ENCODE peak calls at places on chromosomes 12 and 14, in eight cellular contexts. One of them, this sample, is unnamed.

GRCh38 chr14:74141703-74142102 is 56.9 kb downstream of the LIN52 start:
- DNase-seq in BJ: no peak
- DNase-seq in GM10248: no peak
- DNase-seq in stimulated activated CD4-positive, alpha-beta T cell treated with anti-CD3 and anti-CD28 coated beads, Interleukin-12 subunit alpha, Interleukin-12 subunit beta, amount 100 ng/mL, for 4 hours: no peak
- DNase-seq in activated CD4-positive, alpha-beta memory T cell treated with anti-CD3 and anti-CD28 coated beads, Interleukin-2, amount 10 ng/mL, durations not matched to agents 7 days and 5 days: no peak
- DNase-seq in gastrocnemius medialis: peak
- DNase-seq in fibroblast of lung: peak
- DNase-seq in endodermal cell: no peak
- DNase-seq in this sample: no peak

GRCh38 chr14:98984719-98985041 is 287.3 kb downstream of the BCL11B start:
- DNase-seq in gastrocnemius medialis: no peak
- DNase-seq in GM10248: no peak
- DNase-seq in endodermal cell: peak
- DNase-seq in fibroblast of lung: no peak
- DNase-seq in BJ: no peak
- DNase-seq in activated CD4-positive, alpha-beta memory T cell treated with anti-CD3 and anti-CD28 coated beads, Interleukin-2, amount 10 ng/mL, durations not matched to agents 7 days and 5 days: peak
- DNase-seq in stimulated activated CD4-positive, alpha-beta T cell treated with anti-CD3 and anti-CD28 coated beads, Interleukin-12 subunit alpha, Interleukin-12 subunit beta, amount 100 ng/mL, for 4 hours: peak
- DNase-seq in this sample: no peak

GRCh38 chr14:22391908-22392307 is 197.1 kb downstream of the DAD1 start:
- DNase-seq in GM10248: peak
- DNase-seq in stimulated activated CD4-positive, alpha-beta T cell treated with anti-CD3 and anti-CD28 coated beads, Interleukin-12 subunit alpha, Interleukin-12 subunit beta, amount 100 ng/mL, for 4 hours: no peak
- DNase-seq in fibroblast of lung: peak
- DNase-seq in BJ: no peak
- DNase-seq in activated CD4-positive, alpha-beta memory T cell treated with anti-CD3 and anti-CD28 coated beads, Interleukin-2, amount 10 ng/mL, durations not matched to agents 7 days and 5 days: no peak
- DNase-seq in endodermal cell: peak
- DNase-seq in gastrocnemius medialis: no peak
- DNase-seq in this sample: peak

GRCh38 chr12:120687570-120688289 is 781 bp downstream of the MLEC start:
- DNase-seq in BJ: no peak
- DNase-seq in activated CD4-positive, alpha-beta memory T cell treated with anti-CD3 and anti-CD28 coated beads, Interleukin-2, amount 10 ng/mL, durations not matched to agents 7 days and 5 days: peak
- DNase-seq in stimulated activated CD4-positive, alpha-beta T cell treated with anti-CD3 and anti-CD28 coated beads, Interleukin-12 subunit alpha, Interleukin-12 subunit beta, amount 100 ng/mL, for 4 hours: peak
- DNase-seq in endodermal cell: peak
- DNase-seq in fibroblast of lung: peak
- DNase-seq in GM10248: no peak
- DNase-seq in gastrocnemius medialis: no peak
- DNase-seq in this sample: peak

GRCh38 chr12:123094349-123095073 is 56.4 kb downstream of the PITPNM2 start:
- DNase-seq in endodermal cell: no peak
- DNase-seq in activated CD4-positive, alpha-beta memory T cell treated with anti-CD3 and anti-CD28 coated beads, Interleukin-2, amount 10 ng/mL, durations not matched to agents 7 days and 5 days: no peak
- DNase-seq in stimulated activated CD4-positive, alpha-beta T cell treated with anti-CD3 and anti-CD28 coated beads, Interleukin-12 subunit alpha, Interleukin-12 subunit beta, amount 100 ng/mL, for 4 hours: no peak
- DNase-seq in GM10248: no peak
- DNase-seq in BJ: peak
- DNase-seq in fibroblast of lung: peak
- DNase-seq in gastrocnemius medialis: peak
- DNase-seq in this sample: no peak

GRCh38 chr12:51695241-51696010 is 104.4 kb downstream of the SCN8A start:
- DNase-seq in GM10248: no peak
- DNase-seq in stimulated activated CD4-positive, alpha-beta T cell treated with anti-CD3 and anti-CD28 coated beads, Interleukin-12 subunit alpha, Interleukin-12 subunit beta, amount 100 ng/mL, for 4 hours: no peak
- DNase-seq in activated CD4-positive, alpha-beta memory T cell treated with anti-CD3 and anti-CD28 coated beads, Interleukin-2, amount 10 ng/mL, durations not matched to agents 7 days and 5 days: no peak
- DNase-seq in gastrocnemius medialis: no peak
- DNase-seq in BJ: peak
- DNase-seq in fibroblast of lung: peak
- DNase-seq in endodermal cell: no peak
- DNase-seq in this sample: no peak

GRCh38 chr14:68726093-68726695 is 66.7 kb downstream of the ZFP36L1 start:
- DNase-seq in endodermal cell: no peak
- DNase-seq in BJ: no peak
- DNase-seq in fibroblast of lung: no peak
- DNase-seq in gastrocnemius medialis: no peak
- DNase-seq in GM10248: no peak
- DNase-seq in stimulated activated CD4-positive, alpha-beta T cell treated with anti-CD3 and anti-CD28 coated beads, Interleukin-12 subunit alpha, Interleukin-12 subunit beta, amount 100 ng/mL, for 4 hours: no peak
- DNase-seq in activated CD4-positive, alpha-beta memory T cell treated with anti-CD3 and anti-CD28 coated beads, Interleukin-2, amount 10 ng/mL, durations not matched to agents 7 days and 5 days: no peak
- DNase-seq in this sample: no peak

GRCh38 chr12:131050463-131051154 is 96.9 kb downstream of the ADGRD1 start:
- DNase-seq in activated CD4-positive, alpha-beta memory T cell treated with anti-CD3 and anti-CD28 coated beads, Interleukin-2, amount 10 ng/mL, durations not matched to agents 7 days and 5 days: no peak
- DNase-seq in fibroblast of lung: no peak
- DNase-seq in stimulated activated CD4-positive, alpha-beta T cell treated with anti-CD3 and anti-CD28 coated beads, Interleukin-12 subunit alpha, Interleukin-12 subunit beta, amount 100 ng/mL, for 4 hours: no peak
- DNase-seq in endodermal cell: no peak
- DNase-seq in gastrocnemius medialis: no peak
- DNase-seq in BJ: no peak
- DNase-seq in GM10248: no peak
- DNase-seq in this sample: no peak

GRCh38 chr12:96106137-96106536 is 70.8 kb upstream of the LTA4H start:
- DNase-seq in stimulated activated CD4-positive, alpha-beta T cell treated with anti-CD3 and anti-CD28 coated beads, Interleukin-12 subunit alpha, Interleukin-12 subunit beta, amount 100 ng/mL, for 4 hours: no peak
- DNase-seq in fibroblast of lung: no peak
- DNase-seq in BJ: no peak
- DNase-seq in activated CD4-positive, alpha-beta memory T cell treated with anti-CD3 and anti-CD28 coated beads, Interleukin-2, amount 10 ng/mL, durations not matched to agents 7 days and 5 days: no peak
- DNase-seq in GM10248: no peak
- DNase-seq in endodermal cell: peak
- DNase-seq in gastrocnemius medialis: no peak
- DNase-seq in this sample: no peak

GRCh38 chr12:3040663-3041544 is 36.3 kb upstream of the TSPAN9 start:
- DNase-seq in BJ: no peak
- DNase-seq in activated CD4-positive, alpha-beta memory T cell treated with anti-CD3 and anti-CD28 coated beads, Interleukin-2, amount 10 ng/mL, durations not matched to agents 7 days and 5 days: no peak
- DNase-seq in endodermal cell: peak
- DNase-seq in fibroblast of lung: no peak
- DNase-seq in stimulated activated CD4-positive, alpha-beta T cell treated with anti-CD3 and anti-CD28 coated beads, Interleukin-12 subunit alpha, Interleukin-12 subunit beta, amount 100 ng/mL, for 4 hours: no peak
- DNase-seq in gastrocnemius medialis: peak
- DNase-seq in GM10248: no peak
- DNase-seq in this sample: no peak

GRCh38 chr12:45178771-45179170 is 37.1 kb upstream of the ANO6 start:
- DNase-seq in gastrocnemius medialis: no peak
- DNase-seq in GM10248: no peak
- DNase-seq in fibroblast of lung: no peak
- DNase-seq in BJ: no peak
- DNase-seq in activated CD4-positive, alpha-beta memory T cell treated with anti-CD3 and anti-CD28 coated beads, Interleukin-2, amount 10 ng/mL, durations not matched to agents 7 days and 5 days: no peak
- DNase-seq in stimulated activated CD4-positive, alpha-beta T cell treated with anti-CD3 and anti-CD28 coated beads, Interleukin-12 subunit alpha, Interleukin-12 subunit beta, amount 100 ng/mL, for 4 hours: no peak
- DNase-seq in endodermal cell: no peak
- DNase-seq in this sample: no peak

GRCh38 chr12:49917788-49918173 is 14.1 kb upstream of the FAIM2 start:
- DNase-seq in gastrocnemius medialis: no peak
- DNase-seq in endodermal cell: peak
- DNase-seq in BJ: no peak
- DNase-seq in fibroblast of lung: no peak
- DNase-seq in activated CD4-positive, alpha-beta memory T cell treated with anti-CD3 and anti-CD28 coated beads, Interleukin-2, amount 10 ng/mL, durations not matched to agents 7 days and 5 days: no peak
- DNase-seq in GM10248: no peak
- DNase-seq in stimulated activated CD4-positive, alpha-beta T cell treated with anti-CD3 and anti-CD28 coated beads, Interleukin-12 subunit alpha, Interleukin-12 subunit beta, amount 100 ng/mL, for 4 hours: no peak
- DNase-seq in this sample: no peak

GRCh38 chr12:54032627-54033100 is at the start of gene HOXC5:
- DNase-seq in gastrocnemius medialis: peak
- DNase-seq in stimulated activated CD4-positive, alpha-beta T cell treated with anti-CD3 and anti-CD28 coated beads, Interleukin-12 subunit alpha, Interleukin-12 subunit beta, amount 100 ng/mL, for 4 hours: peak
- DNase-seq in BJ: no peak
- DNase-seq in activated CD4-positive, alpha-beta memory T cell treated with anti-CD3 and anti-CD28 coated beads, Interleukin-2, amount 10 ng/mL, durations not matched to agents 7 days and 5 days: peak
- DNase-seq in endodermal cell: peak
- DNase-seq in fibroblast of lung: peak
- DNase-seq in GM10248: peak
- DNase-seq in this sample: peak

GRCh38 chr14:95097385-95097784 is 59.9 kb downstream of the DICER1 start:
- DNase-seq in activated CD4-positive, alpha-beta memory T cell treated with anti-CD3 and anti-CD28 coated beads, Interleukin-2, amount 10 ng/mL, durations not matched to agents 7 days and 5 days: no peak
- DNase-seq in stimulated activated CD4-positive, alpha-beta T cell treated with anti-CD3 and anti-CD28 coated beads, Interleukin-12 subunit alpha, Interleukin-12 subunit beta, amount 100 ng/mL, for 4 hours: no peak
- DNase-seq in endodermal cell: no peak
- DNase-seq in fibroblast of lung: peak
- DNase-seq in BJ: no peak
- DNase-seq in GM10248: no peak
- DNase-seq in gastrocnemius medialis: no peak
- DNase-seq in this sample: no peak

GRCh38 chr12:2963154-2963759 is 4.1 kb downstream of the TEAD4 start:
- DNase-seq in activated CD4-positive, alpha-beta memory T cell treated with anti-CD3 and anti-CD28 coated beads, Interleukin-2, amount 10 ng/mL, durations not matched to agents 7 days and 5 days: no peak
- DNase-seq in fibroblast of lung: no peak
- DNase-seq in GM10248: no peak
- DNase-seq in endodermal cell: peak
- DNase-seq in BJ: no peak
- DNase-seq in stimulated activated CD4-positive, alpha-beta T cell treated with anti-CD3 and anti-CD28 coated beads, Interleukin-12 subunit alpha, Interleukin-12 subunit beta, amount 100 ng/mL, for 4 hours: no peak
- DNase-seq in gastrocnemius medialis: peak
- DNase-seq in this sample: no peak

GRCh38 chr12:30796508-30796780 is 41.7 kb upstream of the CAPRIN2 start:
- DNase-seq in endodermal cell: no peak
- DNase-seq in fibroblast of lung: peak
- DNase-seq in activated CD4-positive, alpha-beta memory T cell treated with anti-CD3 and anti-CD28 coated beads, Interleukin-2, amount 10 ng/mL, durations not matched to agents 7 days and 5 days: no peak
- DNase-seq in stimulated activated CD4-positive, alpha-beta T cell treated with anti-CD3 and anti-CD28 coated beads, Interleukin-12 subunit alpha, Interleukin-12 subunit beta, amount 100 ng/mL, for 4 hours: no peak
- DNase-seq in gastrocnemius medialis: peak
- DNase-seq in BJ: no peak
- DNase-seq in GM10248: no peak
- DNase-seq in this sample: no peak

GRCh38 chr14:102241147-102241546 is 63.8 kb downstream of the MOK start:
- DNase-seq in stimulated activated CD4-positive, alpha-beta T cell treated with anti-CD3 and anti-CD28 coated beads, Interleukin-12 subunit alpha, Interleukin-12 subunit beta, amount 100 ng/mL, for 4 hours: no peak
- DNase-seq in endodermal cell: no peak
- DNase-seq in GM10248: no peak
- DNase-seq in fibroblast of lung: no peak
- DNase-seq in BJ: no peak
- DNase-seq in gastrocnemius medialis: no peak
- DNase-seq in activated CD4-positive, alpha-beta memory T cell treated with anti-CD3 and anti-CD28 coated beads, Interleukin-2, amount 10 ng/mL, durations not matched to agents 7 days and 5 days: no peak
- DNase-seq in this sample: no peak

GRCh38 chr12:92971869-92972524 is 42.9 kb upstream of the EEA1 start:
- DNase-seq in endodermal cell: no peak
- DNase-seq in GM10248: no peak
- DNase-seq in stimulated activated CD4-positive, alpha-beta T cell treated with anti-CD3 and anti-CD28 coated beads, Interleukin-12 subunit alpha, Interleukin-12 subunit beta, amount 100 ng/mL, for 4 hours: no peak
- DNase-seq in fibroblast of lung: peak
- DNase-seq in gastrocnemius medialis: no peak
- DNase-seq in activated CD4-positive, alpha-beta memory T cell treated with anti-CD3 and anti-CD28 coated beads, Interleukin-2, amount 10 ng/mL, durations not matched to agents 7 days and 5 days: no peak
- DNase-seq in BJ: peak
- DNase-seq in this sample: no peak

GRCh38 chr12:87988534-87988933 is 40.7 kb downstream of the C12orf50 start:
- DNase-seq in stimulated activated CD4-positive, alpha-beta T cell treated with anti-CD3 and anti-CD28 coated beads, Interleukin-12 subunit alpha, Interleukin-12 subunit beta, amount 100 ng/mL, for 4 hours: no peak
- DNase-seq in activated CD4-positive, alpha-beta memory T cell treated with anti-CD3 and anti-CD28 coated beads, Interleukin-2, amount 10 ng/mL, durations not matched to agents 7 days and 5 days: no peak
- DNase-seq in gastrocnemius medialis: no peak
- DNase-seq in BJ: no peak
- DNase-seq in fibroblast of lung: no peak
- DNase-seq in GM10248: no peak
- DNase-seq in endodermal cell: no peak
- DNase-seq in this sample: no peak

GRCh38 chr14:81172881-81173280 is 47.9 kb downstream of the GTF2A1 start:
- DNase-seq in stimulated activated CD4-positive, alpha-beta T cell treated with anti-CD3 and anti-CD28 coated beads, Interleukin-12 subunit alpha, Interleukin-12 subunit beta, amount 100 ng/mL, for 4 hours: no peak
- DNase-seq in GM10248: no peak
- DNase-seq in fibroblast of lung: peak
- DNase-seq in endodermal cell: no peak
- DNase-seq in BJ: no peak
- DNase-seq in gastrocnemius medialis: no peak
- DNase-seq in activated CD4-positive, alpha-beta memory T cell treated with anti-CD3 and anti-CD28 coated beads, Interleukin-2, amount 10 ng/mL, durations not matched to agents 7 days and 5 days: no peak
- DNase-seq in this sample: peak

GRCh38 chr14:66662374-66662773 is 154.4 kb downstream of the GPHN start:
- DNase-seq in fibroblast of lung: no peak
- DNase-seq in stimulated activated CD4-positive, alpha-beta T cell treated with anti-CD3 and anti-CD28 coated beads, Interleukin-12 subunit alpha, Interleukin-12 subunit beta, amount 100 ng/mL, for 4 hours: no peak
- DNase-seq in GM10248: no peak
- DNase-seq in BJ: no peak
- DNase-seq in gastrocnemius medialis: no peak
- DNase-seq in activated CD4-positive, alpha-beta memory T cell treated with anti-CD3 and anti-CD28 coated beads, Interleukin-2, amount 10 ng/mL, durations not matched to agents 7 days and 5 days: no peak
- DNase-seq in endodermal cell: peak
- DNase-seq in this sample: no peak

GRCh38 chr12:50187084-50187900 is 20.1 kb upstream of the CERS5 start:
- DNase-seq in activated CD4-positive, alpha-beta memory T cell treated with anti-CD3 and anti-CD28 coated beads, Interleukin-2, amount 10 ng/mL, durations not matched to agents 7 days and 5 days: peak
- DNase-seq in GM10248: peak
- DNase-seq in fibroblast of lung: peak
- DNase-seq in gastrocnemius medialis: no peak
- DNase-seq in BJ: peak
- DNase-seq in stimulated activated CD4-positive, alpha-beta T cell treated with anti-CD3 and anti-CD28 coated beads, Interleukin-12 subunit alpha, Interleukin-12 subunit beta, amount 100 ng/mL, for 4 hours: no peak
- DNase-seq in endodermal cell: no peak
- DNase-seq in this sample: no peak

GRCh38 chr12:125373375-125373774 is 308.1 kb downstream of the AACS start:
- DNase-seq in gastrocnemius medialis: no peak
- DNase-seq in stimulated activated CD4-positive, alpha-beta T cell treated with anti-CD3 and anti-CD28 coated beads, Interleukin-12 subunit alpha, Interleukin-12 subunit beta, amount 100 ng/mL, for 4 hours: no peak
- DNase-seq in GM10248: no peak
- DNase-seq in endodermal cell: no peak
- DNase-seq in fibroblast of lung: no peak
- DNase-seq in activated CD4-positive, alpha-beta memory T cell treated with anti-CD3 and anti-CD28 coated beads, Interleukin-2, amount 10 ng/mL, durations not matched to agents 7 days and 5 days: no peak
- DNase-seq in BJ: no peak
- DNase-seq in this sample: no peak

GRCh38 chr12:85325452-85325851 is 45.4 kb downstream of the ALX1 start:
- DNase-seq in activated CD4-positive, alpha-beta memory T cell treated with anti-CD3 and anti-CD28 coated beads, Interleukin-2, amount 10 ng/mL, durations not matched to agents 7 days and 5 days: no peak
- DNase-seq in fibroblast of lung: no peak
- DNase-seq in gastrocnemius medialis: no peak
- DNase-seq in endodermal cell: no peak
- DNase-seq in BJ: no peak
- DNase-seq in GM10248: no peak
- DNase-seq in stimulated activated CD4-positive, alpha-beta T cell treated with anti-CD3 and anti-CD28 coated beads, Interleukin-12 subunit alpha, Interleukin-12 subunit beta, amount 100 ng/mL, for 4 hours: no peak
- DNase-seq in this sample: no peak

GRCh38 chr12:92717202-92717601 is 14.4 kb downstream of the PLEKHG7 start:
- DNase-seq in activated CD4-positive, alpha-beta memory T cell treated with anti-CD3 and anti-CD28 coated beads, Interleukin-2, amount 10 ng/mL, durations not matched to agents 7 days and 5 days: no peak
- DNase-seq in endodermal cell: peak
- DNase-seq in stimulated activated CD4-positive, alpha-beta T cell treated with anti-CD3 and anti-CD28 coated beads, Interleukin-12 subunit alpha, Interleukin-12 subunit beta, amount 100 ng/mL, for 4 hours: no peak
- DNase-seq in GM10248: no peak
- DNase-seq in fibroblast of lung: peak
- DNase-seq in BJ: no peak
- DNase-seq in gastrocnemius medialis: no peak
- DNase-seq in this sample: peak

GRCh38 chr14:74552623-74553022 is 59.1 kb downstream of the ISCA2 start:
- DNase-seq in gastrocnemius medialis: peak
- DNase-seq in GM10248: no peak
- DNase-seq in activated CD4-positive, alpha-beta memory T cell treated with anti-CD3 and anti-CD28 coated beads, Interleukin-2, amount 10 ng/mL, durations not matched to agents 7 days and 5 days: no peak
- DNase-seq in BJ: no peak
- DNase-seq in fibroblast of lung: peak
- DNase-seq in endodermal cell: no peak
- DNase-seq in stimulated activated CD4-positive, alpha-beta T cell treated with anti-CD3 and anti-CD28 coated beads, Interleukin-12 subunit alpha, Interleukin-12 subunit beta, amount 100 ng/mL, for 4 hours: no peak
- DNase-seq in this sample: no peak

GRCh38 chr12:121792607-121793500 is 634 bp downstream of the RHOF start:
- DNase-seq in gastrocnemius medialis: no peak
- DNase-seq in activated CD4-positive, alpha-beta memory T cell treated with anti-CD3 and anti-CD28 coated beads, Interleukin-2, amount 10 ng/mL, durations not matched to agents 7 days and 5 days: peak
- DNase-seq in fibroblast of lung: no peak
- DNase-seq in GM10248: peak
- DNase-seq in endodermal cell: peak
- DNase-seq in BJ: no peak
- DNase-seq in stimulated activated CD4-positive, alpha-beta T cell treated with anti-CD3 and anti-CD28 coated beads, Interleukin-12 subunit alpha, Interleukin-12 subunit beta, amount 100 ng/mL, for 4 hours: no peak
- DNase-seq in this sample: peak

GRCh38 chr14:97029800-97030199 is 232.6 kb downstream of the VRK1 start:
- DNase-seq in stimulated activated CD4-positive, alpha-beta T cell treated with anti-CD3 and anti-CD28 coated beads, Interleukin-12 subunit alpha, Interleukin-12 subunit beta, amount 100 ng/mL, for 4 hours: no peak
- DNase-seq in activated CD4-positive, alpha-beta memory T cell treated with anti-CD3 and anti-CD28 coated beads, Interleukin-2, amount 10 ng/mL, durations not matched to agents 7 days and 5 days: no peak
- DNase-seq in fibroblast of lung: no peak
- DNase-seq in gastrocnemius medialis: no peak
- DNase-seq in BJ: no peak
- DNase-seq in endodermal cell: no peak
- DNase-seq in GM10248: no peak
- DNase-seq in this sample: no peak

GRCh38 chr12:27178251-27178650 is 65.8 kb upstream of the STK38L start:
- DNase-seq in BJ: no peak
- DNase-seq in GM10248: no peak
- DNase-seq in gastrocnemius medialis: no peak
- DNase-seq in activated CD4-positive, alpha-beta memory T cell treated with anti-CD3 and anti-CD28 coated beads, Interleukin-2, amount 10 ng/mL, durations not matched to agents 7 days and 5 days: no peak
- DNase-seq in endodermal cell: no peak
- DNase-seq in stimulated activated CD4-positive, alpha-beta T cell treated with anti-CD3 and anti-CD28 coated beads, Interleukin-12 subunit alpha, Interleukin-12 subunit beta, amount 100 ng/mL, for 4 hours: no peak
- DNase-seq in fibroblast of lung: no peak
- DNase-seq in this sample: no peak

GRCh38 chr14:75280448-75280830 is 1.8 kb downstream of the FOS start:
- DNase-seq in activated CD4-positive, alpha-beta memory T cell treated with anti-CD3 and anti-CD28 coated beads, Interleukin-2, amount 10 ng/mL, durations not matched to agents 7 days and 5 days: no peak
- DNase-seq in endodermal cell: no peak
- DNase-seq in stimulated activated CD4-positive, alpha-beta T cell treated with anti-CD3 and anti-CD28 coated beads, Interleukin-12 subunit alpha, Interleukin-12 subunit beta, amount 100 ng/mL, for 4 hours: no peak
- DNase-seq in GM10248: no peak
- DNase-seq in gastrocnemius medialis: no peak
- DNase-seq in fibroblast of lung: no peak
- DNase-seq in BJ: no peak
- DNase-seq in this sample: no peak

GRCh38 chr14:54189358-54190354 is 207.2 kb upstream of the CDKN3 start:
- DNase-seq in activated CD4-positive, alpha-beta memory T cell treated with anti-CD3 and anti-CD28 coated beads, Interleukin-2, amount 10 ng/mL, durations not matched to agents 7 days and 5 days: no peak
- DNase-seq in gastrocnemius medialis: no peak
- DNase-seq in GM10248: no peak
- DNase-seq in BJ: no peak
- DNase-seq in stimulated activated CD4-positive, alpha-beta T cell treated with anti-CD3 and anti-CD28 coated beads, Interleukin-12 subunit alpha, Interleukin-12 subunit beta, amount 100 ng/mL, for 4 hours: no peak
- DNase-seq in fibroblast of lung: peak
- DNase-seq in endodermal cell: no peak
- DNase-seq in this sample: no peak

GRCh38 chr12:18752947-18753346 is 15.0 kb downstream of the CAPZA3 start:
- DNase-seq in BJ: no peak
- DNase-seq in GM10248: no peak
- DNase-seq in stimulated activated CD4-positive, alpha-beta T cell treated with anti-CD3 and anti-CD28 coated beads, Interleukin-12 subunit alpha, Interleukin-12 subunit beta, amount 100 ng/mL, for 4 hours: no peak
- DNase-seq in fibroblast of lung: no peak
- DNase-seq in activated CD4-positive, alpha-beta memory T cell treated with anti-CD3 and anti-CD28 coated beads, Interleukin-2, amount 10 ng/mL, durations not matched to agents 7 days and 5 days: no peak
- DNase-seq in endodermal cell: peak
- DNase-seq in gastrocnemius medialis: no peak
- DNase-seq in this sample: no peak

GRCh38 chr12:122473543-122474323 is 27.0 kb downstream of the ZCCHC8 start:
- DNase-seq in BJ: no peak
- DNase-seq in gastrocnemius medialis: no peak
- DNase-seq in activated CD4-positive, alpha-beta memory T cell treated with anti-CD3 and anti-CD28 coated beads, Interleukin-2, amount 10 ng/mL, durations not matched to agents 7 days and 5 days: peak
- DNase-seq in fibroblast of lung: peak
- DNase-seq in endodermal cell: peak
- DNase-seq in stimulated activated CD4-positive, alpha-beta T cell treated with anti-CD3 and anti-CD28 coated beads, Interleukin-12 subunit alpha, Interleukin-12 subunit beta, amount 100 ng/mL, for 4 hours: peak
- DNase-seq in GM10248: peak
- DNase-seq in this sample: no peak

GRCh38 chr12:2417761-2418160 is 365.0 kb downstream of the CACNA1C start:
- DNase-seq in endodermal cell: peak
- DNase-seq in stimulated activated CD4-positive, alpha-beta T cell treated with anti-CD3 and anti-CD28 coated beads, Interleukin-12 subunit alpha, Interleukin-12 subunit beta, amount 100 ng/mL, for 4 hours: no peak
- DNase-seq in gastrocnemius medialis: no peak
- DNase-seq in activated CD4-positive, alpha-beta memory T cell treated with anti-CD3 and anti-CD28 coated beads, Interleukin-2, amount 10 ng/mL, durations not matched to agents 7 days and 5 days: no peak
- DNase-seq in BJ: no peak
- DNase-seq in GM10248: no peak
- DNase-seq in fibroblast of lung: no peak
- DNase-seq in this sample: no peak

This sample was measured in OCI-LY7.